ENCODE peak calls at places on chromosomes 4 and X, in six cellular contexts. K is heart right ventricle, D is hepatocyte, V is WTC11, Z is uterus, X is left ventricle myocardium inferior. N is an unnamed sample.

GRCh38 chr4:76980280-76980679 is 30.7 kb downstream of the SEPTIN11 start:
- DNase-seq in Z (no peak), D (no peak), K (no peak), V (no peak), X (no peak), N (no peak)

GRCh38 chr4:87559090-87559837 is 30.1 kb upstream of the SPARCL1 start:
- DNase-seq in D (no peak), V (peak), K (no peak), Z (no peak), X (no peak), N (no peak)

GRCh38 chrX:118823263-118824172 is at the start of gene ZCCHC12:
- DNase-seq in K (peak), X (peak), Z (peak), D (peak), V (peak), N (no peak)

GRCh38 chr4:81538712-81539432 is 67.2 kb upstream of the RASGEF1B start:
- DNase-seq in K (no peak), V (no peak), X (no peak), Z (no peak), D (no peak), N (no peak)

GRCh38 chr4:68124262-68124661 is 5.4 kb downstream of the TMPRSS11F start:
- DNase-seq in Z (no peak), D (no peak), K (no peak), V (no peak), X (no peak), N (no peak)

GRCh38 chrX:132740316-132741123 is 217.9 kb downstream of the HS6ST2 start:
- DNase-seq in K (no peak), Z (no peak), D (no peak), V (no peak), X (no peak), N (no peak)

GRCh38 chr4:152221816-152222516 is 313.9 kb downstream of the FBXW7 start:
- DNase-seq in D (no peak), V (no peak), X (no peak), K (no peak), Z (no peak), N (no peak)

GRCh38 chr4:158170691-158171455 is 2.0 kb downstream of the GASK1B start:
- DNase-seq in Z (peak), D (peak), X (peak), V (peak), K (peak), N (peak)

GRCh38 chrX:120774611-120775010 is 101.1 kb downstream of the CT47B1 start:
- DNase-seq in D (no peak), Z (no peak), X (no peak), K (no peak), V (no peak), N (no peak)

GRCh38 chr4:188714488-188714887 is 575.2 kb downstream of the TRIML1 start:
- DNase-seq in X (no peak), K (no peak), D (no peak), V (no peak), Z (no peak), N (no peak)

GRCh38 chr4:139227729-139228404 is 50.8 kb upstream of the ELF2 start:
- DNase-seq in X (no peak), V (no peak), Z (no peak), D (no peak), K (no peak), N (no peak)

GRCh38 chr4:110196871-110197420 is 1.5 kb downstream of the ELOVL6 start:
- DNase-seq in D (no peak), K (no peak), Z (peak), V (peak), X (no peak), N (peak)

GRCh38 chrX:119042040-119042439 is 30.8 kb upstream of the CT47C1 start:
- DNase-seq in X (no peak), Z (no peak), D (no peak), K (no peak), V (no peak), N (no peak)

GRCh38 chr4:124030038-124030638 is 633.5 kb downstream of the SPRY1 start:
- DNase-seq in X (peak), D (no peak), Z (peak), K (no peak), V (no peak), N (no peak)

GRCh38 chrX:115058276-115058675 is 40.9 kb upstream of the IL13RA2 start:
- DNase-seq in V (no peak), Z (peak), D (peak), K (no peak), X (no peak), N (no peak)

GRCh38 chrX:149491812-149492211 is 13.3 kb downstream of the IDS start:
- DNase-seq in V (no peak), D (peak), X (no peak), Z (no peak), K (no peak), N (no peak)

GRCh38 chr4:56570041-56570440 is 64.5 kb downstream of the ARL9 start:
- DNase-seq in V (no peak), D (no peak), Z (no peak), X (no peak), K (no peak), N (no peak)

GRCh38 chrX:30973784-30974427 is 84.9 kb upstream of the TAB3 start:
- DNase-seq in X (no peak), D (no peak), K (no peak), Z (no peak), V (no peak), N (no peak)

GRCh38 chr4:127139788-127140286 is 492.9 kb upstream of the INTU start:
- DNase-seq in D (no peak), X (no peak), V (no peak), Z (no peak), K (no peak), N (no peak)

GRCh38 chr4:18039113-18039512 is 17.6 kb upstream of the LCORL start:
- DNase-seq in Z (no peak), K (no peak), D (no peak), V (no peak), X (no peak), N (no peak)

GRCh38 chr4:22427676-22428075 is 88.2 kb downstream of the ADGRA3 start:
- DNase-seq in D (no peak), X (no peak), K (no peak), Z (no peak), V (no peak), N (no peak)

GRCh38 chr4:926538-926937 is 5.6 kb downstream of the GAK start:
- DNase-seq in Z (no peak), K (no peak), V (peak), D (peak), X (no peak), N (no peak)

GRCh38 chrX:19990225-19990518 is 689 bp downstream of the BCLAF3 start:
- DNase-seq in D (no peak), X (no peak), Z (no peak), K (no peak), V (no peak), N (no peak)

GRCh38 chrX:19991350-19991718 is 473 bp upstream of the BCLAF3 start:
- DNase-seq in V (no peak), X (no peak), D (no peak), Z (no peak), K (no peak), N (no peak)

GRCh38 chrX:19986531-19986930 is 4.3 kb downstream of the BCLAF3 start:
- DNase-seq in D (no peak), K (no peak), V (no peak), Z (no peak), X (no peak), N (no peak)

GRCh38 chrX:19990519-19991349 is at the start of gene BCLAF3:
- DNase-seq in Z (peak), V (peak), D (peak), X (peak), K (peak), N (peak)

GRCh38 chrX:19987856-19988255 is 3.0 kb downstream of the BCLAF3 start:
- DNase-seq in V (no peak), Z (no peak), K (no peak), D (no peak), X (no peak), N (no peak)
- TF ChIP-seq CTCF in V (no peak), Z (no peak), K (no peak), D (no peak), X (no peak), N (no peak)

GRCh38 chrX:124127496-124127895 is 166.0 kb downstream of the STAG2 start:
- DNase-seq in V (peak), X (no peak), D (no peak), K (no peak), Z (no peak), N (no peak)
- TF ChIP-seq CTCF in V (no peak), X (no peak), D (no peak), K (no peak), Z (no peak), N (no peak)

GRCh38 chr4:54440394-54441223 is 211.5 kb downstream of the PDGFRA start:
- DNase-seq in Z (no peak), D (peak), X (no peak), V (peak), K (no peak), N (no peak)
- TF ChIP-seq CTCF in Z (peak), D (peak), X (peak), V (peak), K (peak), N (peak)

GRCh38 chr4:63296773-63297172 is 1112.5 kb downstream of the TECRL start:
- DNase-seq in Z (no peak), D (peak), X (no peak), V (peak), K (no peak), N (no peak)
- TF ChIP-seq CTCF in Z (no peak), D (peak), X (no peak), V (no peak), K (no peak), N (no peak)

DNA sequence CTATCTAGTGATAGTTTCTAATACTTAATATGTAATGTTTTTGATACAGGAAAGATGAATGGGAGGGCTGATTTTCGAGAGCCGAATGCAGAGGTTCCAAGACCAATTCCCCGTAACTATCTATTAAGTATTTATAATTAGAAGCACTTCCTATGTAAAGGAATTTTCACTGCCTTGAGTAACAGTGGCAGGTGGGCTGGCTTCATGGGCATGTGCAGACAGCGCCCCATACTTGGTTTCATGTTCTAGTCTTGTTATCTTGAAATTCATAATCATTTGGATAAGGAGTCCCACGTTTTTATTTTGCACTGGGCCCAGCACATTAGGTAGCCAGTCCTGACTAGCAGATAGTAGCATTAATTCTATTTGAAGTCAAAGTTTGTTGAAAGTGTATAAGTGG is 1.7 kb downstream of the OCIAD1 start:
- DNase-seq in Z (no peak), K (no peak), X (no peak), D (no peak), V (no peak), N (no peak)
- TF ChIP-seq CTCF in Z (no peak), K (no peak), X (no peak), D (no peak), V (no peak), N (no peak)

GRCh38 chr4:8910100-8910821 is 38.6 kb upstream of the HMX1 start:
- DNase-seq in V (no peak), X (no peak), D (no peak), K (no peak), Z (no peak), N (peak)

GRCh38 chr4:8910822-8911310 is 39.2 kb upstream of the HMX1 start:
- DNase-seq in K (no peak), D (no peak), V (no peak), X (no peak), Z (no peak), N (no peak)

GRCh38 chr4:8912506-8912905 is 40.9 kb upstream of the HMX1 start:
- DNase-seq in X (no peak), K (no peak), D (peak), Z (no peak), V (no peak), N (no peak)

GRCh38 chr4:8912089-8912455 is 40.4 kb upstream of the HMX1 start:
- DNase-seq in V (no peak), Z (no peak), X (no peak), K (no peak), D (peak), N (no peak)

DNA sequence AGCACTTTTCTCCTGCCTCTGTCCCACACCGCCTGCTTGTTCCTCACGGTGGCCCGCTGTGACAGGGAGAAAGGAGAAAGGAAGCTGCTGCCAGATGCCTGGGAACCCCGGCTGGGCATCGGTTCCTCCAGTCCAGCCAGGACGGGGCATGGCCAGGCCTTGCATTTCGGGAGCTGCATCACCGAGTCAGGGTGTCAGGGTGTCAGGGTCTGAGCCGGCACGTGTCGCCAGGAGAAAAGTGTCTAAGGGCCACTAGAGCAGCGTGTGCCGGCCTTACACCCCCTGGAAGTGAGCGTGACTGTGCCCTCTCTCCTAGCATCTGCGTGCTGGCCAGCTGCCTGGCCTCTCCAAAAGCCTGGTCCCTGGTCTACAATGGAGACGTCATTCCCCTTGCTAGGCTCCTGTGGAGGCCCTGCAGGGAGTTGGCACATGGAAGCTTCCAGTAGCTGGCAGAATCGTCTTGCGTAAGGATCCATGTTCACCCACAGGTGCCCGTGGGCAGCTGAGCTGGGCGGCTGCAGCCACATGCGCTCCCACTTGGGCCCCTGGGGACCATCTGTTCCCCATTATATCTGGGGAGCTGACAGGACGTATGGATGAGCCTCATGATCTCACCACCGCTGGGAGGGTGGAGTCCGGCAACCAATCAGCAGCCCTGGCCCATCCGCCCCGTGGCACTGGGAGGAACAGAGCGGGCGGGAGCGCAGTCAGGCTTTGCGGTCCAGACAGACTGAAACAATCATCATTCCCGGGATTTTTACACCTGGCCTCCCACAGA is 39.9 kb upstream of the HMX1 start:
- DNase-seq in Z (no peak), D (peak), V (no peak), X (no peak), K (no peak), N (peak)
- TF ChIP-seq CTCF in Z (no peak), D (no peak), V (no peak), X (no peak), K (no peak), N (no peak)

DNA sequence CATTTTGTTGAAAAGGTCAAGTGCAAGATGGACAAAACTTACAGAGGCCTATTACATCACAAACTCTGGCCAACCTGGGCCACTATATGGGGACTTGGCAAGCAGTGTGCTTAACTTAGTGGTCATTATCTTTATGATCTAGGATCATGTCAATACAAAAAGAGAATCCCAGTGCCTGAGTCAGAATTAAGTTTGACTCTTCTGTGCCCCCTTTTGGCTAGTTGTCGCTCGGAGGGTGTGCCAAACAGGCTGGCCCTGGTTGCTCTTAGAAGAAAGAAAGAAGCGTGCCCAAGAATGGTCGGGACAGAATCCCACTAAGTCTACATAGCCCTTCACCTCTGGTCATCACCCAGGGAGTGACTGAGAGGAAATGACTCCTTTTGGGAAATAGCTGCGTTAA is 100.1 kb downstream of the EIF4E start:
- DNase-seq in D (no peak), X (no peak), Z (no peak), K (no peak), V (peak), N (no peak)
- TF ChIP-seq CTCF in D (no peak), X (no peak), Z (no peak), K (no peak), V (no peak), N (no peak)

DNA sequence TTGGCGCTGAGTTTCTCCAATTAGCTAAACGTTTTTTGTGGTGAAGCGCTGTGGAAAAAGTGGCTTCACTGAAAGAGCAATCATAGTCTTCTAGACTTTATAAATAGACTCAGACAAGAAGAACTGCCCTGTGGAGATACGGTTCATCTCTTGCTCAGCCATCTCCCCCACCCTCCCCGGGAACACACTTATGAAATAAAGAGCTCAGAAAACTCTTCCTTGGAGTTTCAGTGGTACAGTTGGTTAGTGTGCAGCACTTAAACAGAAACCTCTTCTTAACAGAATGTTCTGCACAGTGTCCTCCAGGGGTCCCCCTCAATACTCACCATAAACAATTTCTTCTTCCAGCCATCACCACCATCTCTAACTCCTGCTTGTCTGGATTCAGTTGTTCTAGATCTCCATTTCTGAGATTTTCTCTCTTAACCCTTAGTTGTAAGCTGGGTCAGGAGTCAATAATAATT is 313.0 kb downstream of the ARHGAP10 start:
- DNase-seq in V (no peak), Z (no peak), D (no peak), X (no peak), K (no peak), N (no peak)
- TF ChIP-seq CTCF in V (no peak), Z (no peak), D (peak), X (peak), K (no peak), N (no peak)

DNA sequence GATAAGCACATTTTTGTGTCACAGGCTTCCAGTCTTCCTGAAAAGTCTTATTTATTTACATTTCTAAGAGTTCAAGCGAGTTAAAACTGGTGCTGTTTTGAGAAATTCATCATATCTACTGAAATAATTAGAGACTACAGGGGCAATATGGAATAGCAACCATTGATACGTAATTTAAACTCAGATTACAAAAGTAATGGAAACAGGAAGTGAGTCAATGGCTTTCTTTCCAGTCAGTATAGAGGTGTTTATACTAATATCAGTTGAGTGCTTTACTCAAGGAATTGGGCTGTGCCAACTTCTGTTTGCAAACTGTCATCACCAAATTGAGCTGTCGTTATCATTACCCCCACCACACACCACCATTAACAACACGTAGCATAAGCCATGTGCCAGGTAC is 222.7 kb downstream of the COL25A1 start:
- DNase-seq in V (no peak), X (no peak), D (no peak), Z (no peak), K (no peak), N (no peak)
- TF ChIP-seq CTCF in V (no peak), X (no peak), D (no peak), Z (no peak), K (no peak), N (no peak)

DNA sequence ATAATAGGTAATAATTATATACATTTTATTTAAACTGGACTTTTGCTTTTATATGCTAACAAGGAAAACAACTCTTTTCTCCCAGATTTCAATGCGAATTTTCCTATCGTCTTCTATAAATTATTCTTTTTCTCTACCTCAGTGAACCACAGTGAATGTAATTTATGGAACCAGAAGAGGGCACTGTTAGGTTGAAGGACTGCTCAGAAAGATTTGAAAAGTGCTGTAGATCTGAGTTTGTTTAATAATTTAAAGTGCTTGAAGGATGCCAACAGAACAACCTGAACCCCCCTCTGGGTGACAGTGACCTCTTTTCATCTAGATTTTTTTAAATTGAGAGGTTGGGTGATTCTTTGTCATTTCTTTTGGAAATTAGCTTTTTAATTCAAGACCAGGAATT is 54.9 kb downstream of the PHOX2B start:
- DNase-seq in D (peak), V (no peak), K (no peak), Z (no peak), X (no peak), N (no peak)
- TF ChIP-seq CTCF in D (peak), V (no peak), K (peak), Z (no peak), X (peak), N (peak)